ENCODE peak calls at places on chromosomes 4 and X, in four cellular contexts. P is DMS 273 treated with DMSO at 0.1 percent for 48 hours, O is NCI-H1694 treated with DMSO at 0.1 percent for 48 hours, B is ureter. W is an unnamed sample.

GRCh38 chr4:155705664-155706063 is 39.0 kb downstream of the GUCY1A1 start:
- DNase-seq in P (no peak), O (no peak), B (no peak), W (no peak)

GRCh38 chr4:76806757-76807156 is 91.2 kb downstream of the SOWAHB start:
- DNase-seq in P (no peak), B (no peak), O (no peak), W (no peak)

GRCh38 chrX:23844502-23845138 is 61.6 kb downstream of the SAT1 start:
- DNase-seq in O (no peak), P (no peak), B (no peak), W (no peak)

GRCh38 chr4:56648245-56649151 is 32.6 kb downstream of the HOPX start:
- DNase-seq in B (no peak), O (no peak), P (no peak), W (no peak)

GRCh38 chr4:13860126-13860525 is 232.6 kb upstream of the BOD1L1 start:
- DNase-seq in B (no peak), O (no peak), P (no peak), W (no peak)

GRCh38 chrX:132218100-132218807 is 993 bp downstream of the RAP2C start:
- DNase-seq in B (peak; percentile 86), O (peak; percentile 78), P (peak; percentile 50), W (peak; percentile 16)

GRCh38 chrX:154714925-154715324 is 36.0 kb downstream of the GAB3 start:
- DNase-seq in B (peak; percentile 61), P (peak; percentile 25), O (peak; percentile 31), W (no peak)

GRCh38 chrX:18877472-18877871 is 106.4 kb downstream of the PHKA2 start:
- DNase-seq in P (no peak), O (no peak), B (no peak), W (no peak)

GRCh38 chr4:128660361-128660964 is 149.0 kb upstream of the JADE1 start:
- DNase-seq in B (no peak), P (no peak), O (no peak), W (no peak)

GRCh38 chrX:40468033-40468979 is 112.5 kb upstream of the ATP6AP2 start:
- DNase-seq in O (peak; percentile 53), P (peak; percentile 14), B (peak; percentile 60), W (peak; percentile 70)

GRCh38 chr4:152106781-152107321 is 346.0 kb upstream of the GATB start:
- DNase-seq in B (no peak), P (peak; percentile 47), O (peak; percentile 84), W (no peak)

GRCh38 chrX:14064632-14065432 is 35.1 kb upstream of the GEMIN8 start:
- DNase-seq in B (no peak), P (no peak), O (no peak), W (no peak)

GRCh38 chrX:19760841-19761512 is 126.4 kb downstream of the SH3KBP1 start:
- DNase-seq in B (no peak), O (no peak), P (no peak), W (no peak)

GRCh38 chrX:48083212-48083611 is 11.8 kb upstream of the ZNF630 start:
- DNase-seq in B (peak; percentile 51), O (peak; percentile 3), P (peak; percentile 7), W (peak; percentile 21)

GRCh38 chrX:151821226-151821625 is 86.7 kb downstream of the CNGA2 start:
- DNase-seq in B (no peak), P (no peak), O (no peak), W (no peak)

GRCh38 chrX:12223650-12224049 is 85.4 kb downstream of the FRMPD4 start:
- DNase-seq in O (no peak), B (no peak), P (no peak), W (no peak)

GRCh38 chr4:47705326-47705981 is 132.4 kb downstream of the CORIN start:
- DNase-seq in P (no peak), O (no peak), B (no peak), W (no peak)

GRCh38 chr4:114911141-114911540 is 202.3 kb downstream of the NDST4 start:
- DNase-seq in O (no peak), B (no peak), P (no peak), W (no peak)

GRCh38 chr4:105198541-105198940 is 51.9 kb downstream of the TET2 start:
- DNase-seq in B (no peak), P (no peak), O (no peak), W (no peak)

GRCh38 chr4:52612341-52612740 is 46.8 kb downstream of the USP46 start:
- DNase-seq in P (no peak), O (no peak), B (no peak), W (no peak)

GRCh38 chr4:185508162-185508561 is 27.1 kb downstream of the PDLIM3 start:
- DNase-seq in P (no peak), O (no peak), B (no peak), W (no peak)

GRCh38 chr4:1997712-1998111 is 11.1 kb downstream of the NELFA start:
- DNase-seq in P (no peak), O (no peak), B (no peak), W (no peak)

GRCh38 chrX:113492895-113493294 is 652.3 kb upstream of the AMOT start:
- DNase-seq in B (no peak), O (no peak), P (no peak), W (no peak)

GRCh38 chr4:48854395-48854683 is 23.5 kb downstream of the OCIAD1 start:
- DNase-seq in B (no peak), P (no peak), O (no peak), W (no peak)